ENCODE peak calls at places on chromosomes 13 and 19, in ten cellular contexts. U is A549, F is neuronal stem cell, O is endodermal cell, W is right cardiac atrium, C is body of pancreas, N is upper lobe of left lung, H is adrenal gland, M is cardiac muscle cell, T is heart left ventricle. P is an unnamed sample.

GRCh38 chr13:35917252-35917941 is 213.8 kb downstream of the DCLK1 start:
- DNase-seq in U (no peak), F (no peak), O (no peak), W (no peak), C (no peak), N (no peak), H (no peak), M (no peak), T (no peak), P (peak; percentile 57)

GRCh38 chr13:84192125-84192524 is 309.9 kb upstream of the SLITRK1 start:
- DNase-seq in U (no peak), F (no peak), O (no peak), W (no peak), C (no peak), N (no peak), H (no peak), M (no peak), T (no peak), P (no peak)

GRCh38 chr13:42350141-42350540 is 78.2 kb downstream of the AKAP11 start:
- DNase-seq in U (no peak), F (no peak), O (peak; percentile 54), W (no peak), C (no peak), N (no peak), H (no peak), M (no peak), T (no peak), P (no peak)

GRCh38 chr19:53057904-53058579 is 13.5 kb downstream of the ERVV-2 start:
- DNase-seq in U (no peak), F (no peak), O (peak; percentile 88), W (peak; percentile 70), C (peak; percentile 50), N (peak; percentile 79), H (no peak), M (peak; percentile 82), T (no peak), P (no peak)

GRCh38 chr19:3968556-3969434 is 2.1 kb downstream of the DAPK3 start:
- DNase-seq in U (peak; percentile 81), F (peak; percentile 97), O (peak; percentile 98), W (peak; percentile 95), C (peak; percentile 81), N (no peak), H (peak; percentile 78), M (peak; percentile 98), T (peak; percentile 84), P (peak; percentile 100)

GRCh38 chr13:77143325-77143907 is 116.5 kb upstream of the FBXL3 start:
- DNase-seq in U (no peak), F (no peak), O (no peak), W (no peak), C (no peak), N (no peak), H (no peak), M (no peak), T (no peak), P (no peak)

GRCh38 chr19:45400192-45400591 is 4.7 kb downstream of the PPP1R13L start:
- DNase-seq in U (no peak), F (no peak), O (peak; percentile 44), W (no peak), C (no peak), N (no peak), H (no peak), M (no peak), T (peak; percentile 36), P (no peak)

GRCh38 chr19:609001-609340 is 19.3 kb downstream of the HCN2 start:
- DNase-seq in U (no peak), F (no peak), O (no peak), W (peak; percentile 89), C (no peak), N (peak; percentile 90), H (no peak), M (no peak), T (peak; percentile 77), P (no peak)

GRCh38 chr13:44574466-44574855 is 1.7 kb downstream of the TSC22D1 start:
- DNase-seq in U (no peak), F (no peak), O (no peak), W (no peak), C (no peak), N (no peak), H (no peak), M (no peak), T (no peak), P (no peak)

GRCh38 chr19:33805313-33805712 is 8.6 kb downstream of the KCTD15 start:
- DNase-seq in U (no peak), F (no peak), O (no peak), W (no peak), C (no peak), N (no peak), H (no peak), M (no peak), T (no peak), P (no peak)

GRCh38 chr19:804419-805160 is 7.3 kb downstream of the PTBP1 start:
- DNase-seq in U (no peak), F (no peak), O (no peak), W (no peak), C (no peak), N (peak; percentile 81), H (no peak), M (no peak), T (no peak), P (no peak)

GRCh38 chr19:50803633-50804419 is 13.6 kb downstream of the ACP4 start:
- DNase-seq in U (no peak), F (no peak), O (no peak), W (peak; percentile 63), C (no peak), N (peak; percentile 88), H (no peak), M (peak; percentile 60), T (no peak), P (no peak)

GRCh38 chr13:37615271-37615670 is 16.7 kb upstream of the POSTN start:
- DNase-seq in U (no peak), F (no peak), O (no peak), W (no peak), C (no peak), N (no peak), H (no peak), M (no peak), T (no peak), P (no peak)

GRCh38 chr13:52846567-52847321 is 1.7 kb downstream of the PCDH8 start:
- DNase-seq in U (no peak), F (peak; percentile 85), O (peak; percentile 96), W (peak; percentile 82), C (peak; percentile 60), N (peak; percentile 89), H (peak; percentile 62), M (peak; percentile 90), T (peak; percentile 79), P (no peak)

DNA sequence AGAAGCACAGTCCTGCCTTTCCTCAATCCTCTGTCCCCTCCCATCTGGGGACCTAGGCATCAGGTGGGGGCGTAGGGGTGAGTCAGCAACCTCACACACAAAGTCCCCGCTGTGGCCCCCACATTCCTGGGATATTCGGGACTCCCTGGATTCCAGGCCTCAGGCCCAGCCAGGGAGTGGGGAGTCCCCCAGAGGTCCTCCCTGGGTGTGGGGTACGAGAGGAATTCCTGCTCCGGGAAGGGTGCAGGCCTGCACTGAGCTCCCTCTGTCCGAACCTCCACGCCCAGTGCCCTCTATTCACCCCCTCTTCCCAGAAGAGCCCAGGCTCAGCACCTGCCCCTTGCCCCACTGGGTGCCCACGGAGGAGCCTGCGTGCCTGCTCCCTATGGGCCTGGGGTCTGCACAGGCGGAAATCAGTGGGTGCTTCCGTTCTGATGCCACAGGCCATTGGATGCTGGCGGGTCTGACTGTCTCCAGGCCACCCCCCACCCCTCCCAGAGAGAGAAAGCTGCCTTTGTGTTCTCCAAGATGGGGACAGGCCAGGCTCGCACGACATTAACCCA is 3.4 kb downstream of the CADM4 start:
- DNase-seq in U (no peak), F (peak; percentile 45), O (peak; percentile 79), W (no peak), C (no peak), N (peak; percentile 40), H (no peak), M (no peak), T (no peak), P (no peak)
- H3K4me3 ChIP-seq in U (no peak overlapping the region), F (peak overlapping the region; percentile 16), O (no peak overlapping the region), W (no peak overlapping the region), C (no peak overlapping the region), N (no peak overlapping the region), H (no peak overlapping the region), M (no peak overlapping the region), T (no peak overlapping the region), P (no peak overlapping the region)

DNA sequence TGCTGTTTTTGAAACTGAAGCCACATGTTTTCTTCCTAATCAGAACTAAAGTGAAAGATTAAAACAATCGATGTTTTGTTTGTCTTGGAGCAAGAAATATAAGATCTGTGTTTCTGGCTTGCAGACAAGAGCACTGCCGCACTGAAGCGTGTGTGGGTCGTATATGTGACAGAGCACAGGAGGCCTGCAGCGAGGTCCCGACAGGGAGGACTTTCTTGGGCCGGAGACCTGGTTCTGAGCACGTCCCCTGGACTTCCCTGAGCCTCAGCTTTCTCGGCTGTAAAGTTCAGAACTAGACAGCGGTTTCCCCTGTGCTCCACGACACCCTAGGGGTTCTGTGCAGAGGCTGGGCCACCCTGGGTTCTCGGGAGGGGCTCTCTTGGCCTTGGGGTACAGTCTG is 60.5 kb downstream of the GADD45B start:
- DNase-seq in U (no peak), F (no peak), O (no peak), W (peak; percentile 51), C (no peak), N (no peak), H (no peak), M (no peak), T (no peak), P (no peak)
- H3K27ac ChIP-seq in U (peak overlapping the region; percentile 94), F (no peak overlapping the region), O (no peak overlapping the region), W (peak overlapping the region; percentile 6), C (no peak overlapping the region), N (peak overlapping the region; percentile 44), H (no peak overlapping the region), M (no peak overlapping the region), T (peak overlapping the region; percentile 14), P (no peak overlapping the region)

DNA sequence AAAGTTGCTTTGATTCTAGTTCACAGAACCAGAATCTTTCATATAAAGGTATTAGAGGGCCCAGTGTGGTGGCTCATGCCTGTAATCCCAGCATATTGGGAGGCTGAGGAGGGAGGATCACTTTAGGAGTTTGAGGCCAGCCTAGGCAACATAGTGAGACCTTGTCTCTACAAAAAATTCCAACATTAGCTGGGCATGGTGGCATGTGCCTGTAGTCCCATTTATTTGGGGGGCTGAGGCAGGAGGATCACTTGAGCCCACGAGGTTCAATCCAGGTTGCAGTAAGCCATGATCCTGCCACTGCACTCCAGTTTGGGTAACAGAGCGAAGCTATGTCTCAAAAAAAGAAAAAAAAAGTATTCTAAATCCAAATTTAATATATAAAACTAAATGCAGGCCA is 9.1 kb downstream of the LDLR start:
- DNase-seq in U (no peak), F (no peak), O (no peak), W (no peak), C (no peak), N (no peak), H (no peak), M (no peak), T (no peak), P (no peak)
- H3K4me1 ChIP-seq in U (peaks cover 25% of the 10 kb centered on the region), F (no peaks in the 10 kb centered on the region), O (no peaks in the 10 kb centered on the region), W (peaks cover 13% of the 10 kb centered on the region), C (peaks cover 33% of the 10 kb centered on the region), N (peaks cover 45% of the 10 kb centered on the region), H (peaks cover 47% of the 10 kb centered on the region), M (no peaks in the 10 kb centered on the region), T (peaks cover 34% of the 10 kb centered on the region), P (peaks cover 30% of the 10 kb centered on the region)

DNA sequence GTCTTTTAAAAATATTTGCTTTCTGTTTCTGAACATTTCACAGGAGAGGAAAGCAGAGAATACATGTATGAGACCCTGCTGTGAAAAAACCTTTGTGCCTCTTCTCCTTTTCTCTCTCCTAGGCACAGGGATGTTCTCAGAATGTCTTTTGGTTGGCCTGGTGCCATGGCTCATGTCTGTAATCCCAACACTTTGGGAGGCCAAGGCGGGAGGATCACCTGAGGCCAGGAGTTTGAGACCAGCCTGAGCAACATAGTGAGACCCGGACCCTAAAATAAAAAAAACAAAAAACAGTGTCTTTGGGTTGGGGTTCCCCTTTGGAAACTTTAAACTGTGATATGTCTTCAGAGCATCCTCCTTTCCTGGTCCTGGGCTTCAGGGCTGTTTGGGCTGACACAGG is 1.5 kb downstream of the ZNF627 start:
- DNase-seq in U (no peak), F (no peak), O (no peak), W (no peak), C (no peak), N (no peak), H (no peak), M (no peak), T (no peak), P (no peak)
- H3K4me3 ChIP-seq in U (no peak overlapping the region), F (peak overlapping the region; percentile 95), O (peak overlapping the region; percentile 99), W (no peak overlapping the region), C (no peak overlapping the region), N (no peak overlapping the region), H (no peak overlapping the region), M (peak overlapping the region; percentile 84), T (peak overlapping the region; percentile 88), P (no peak overlapping the region)

P was measured in SJSA1.